ENCODE peak calls at places on chromosomes 2 and 18, in four cellular contexts. X is Peyer's patch, G is body of pancreas, C is neural crest cell. H is an unnamed sample.

GRCh38 chr2:218635719-218636118 is 23.7 kb downstream of the ZNF142 start:
- DNase-seq in X (no peak), G (no peak), C (no peak), H (no peak)

GRCh38 chr2:209523778-209524362 is 100.0 kb downstream of the MAP2 start:
- DNase-seq in X (no peak), G (no peak), C (no peak), H (no peak)

GRCh38 chr2:48110497-48110896 is 204.2 kb upstream of the FBXO11 start:
- DNase-seq in X (no peak), G (no peak), C (no peak), H (no peak)

GRCh38 chr18:2240311-2240705 is 331.0 kb downstream of the METTL4 start:
- DNase-seq in X (no peak), G (no peak), C (no peak), H (no peak)

GRCh38 chr2:40353236-40353635 is 98.7 kb downstream of the SLC8A1 start:
- DNase-seq in X (no peak), G (no peak), C (no peak), H (no peak)

GRCh38 chr2:15160201-15160600 is 400.9 kb downstream of the NBAS start:
- DNase-seq in X (no peak), G (no peak), C (no peak), H (no peak)

GRCh38 chr2:122421777-122422176 is 666.3 kb downstream of the TSN start:
- DNase-seq in X (no peak), G (no peak), C (no peak), H (no peak)

GRCh38 chr2:128477891-128478290 is 159.2 kb upstream of the HS6ST1 start:
- DNase-seq in X (no peak), G (no peak), C (no peak), H (peak)

GRCh38 chr2:176002684-176003225 is 688 bp upstream of the LNPK start:
- DNase-seq in X (peak), G (peak), C (no peak), H (peak)

GRCh38 chr2:151237422-151238012 is 24.1 kb downstream of the RBM43 start:
- DNase-seq in X (no peak), G (no peak), C (no peak), H (no peak)

GRCh38 chr2:241702155-241702404 is 241 bp downstream of the ING5 start:
- DNase-seq in X (no peak), G (no peak), C (no peak), H (no peak)

GRCh38 chr2:226652388-226652787 is 147.2 kb downstream of the IRS1 start:
- DNase-seq in X (no peak), G (no peak), C (no peak), H (no peak)

GRCh38 chr2:63553049-63553448 is 35.2 kb downstream of the WDPCP start:
- DNase-seq in X (no peak), G (no peak), C (no peak), H (no peak)

GRCh38 chr2:67858886-67859285 is 203.9 kb downstream of the C1D start:
- DNase-seq in X (no peak), G (no peak), C (no peak), H (no peak)

GRCh38 chr2:128394004-128394730 is 75.5 kb upstream of the HS6ST1 start:
- DNase-seq in X (no peak), G (peak), C (no peak), H (peak)

GRCh38 chr18:71105078-71105819 is 816.4 kb downstream of the SOCS6 start:
- DNase-seq in X (no peak), G (no peak), C (no peak), H (no peak)

GRCh38 chr2:128405467-128405900 is 86.8 kb upstream of the HS6ST1 start:
- DNase-seq in X (no peak), G (no peak), C (no peak), H (peak)

GRCh38 chr18:38019292-38019691 is 453.7 kb upstream of the CELF4 start:
- DNase-seq in X (no peak), G (no peak), C (no peak), H (no peak)

GRCh38 chr18:49476664-49477411 is 10.2 kb downstream of the C18orf32 start:
- DNase-seq in X (no peak), G (peak), C (no peak), H (peak)

GRCh38 chr2:2573658-2574293 is 242.7 kb upstream of the MYT1L start:
- DNase-seq in X (peak), G (no peak), C (no peak), H (no peak)

GRCh38 chr2:109419960-109420370 is 193.8 kb downstream of the SEPTIN10 start:
- DNase-seq in X (no peak), G (no peak), C (no peak), H (no peak)

GRCh38 chr2:40302751-40303150 is 149.1 kb downstream of the SLC8A1 start:
- DNase-seq in X (no peak), G (no peak), C (no peak), H (no peak)

GRCh38 chr2:58032751-58033055 is 13.9 kb upstream of the VRK2 start:
- DNase-seq in X (no peak), G (no peak), C (no peak), H (no peak)

GRCh38 chr18:61991836-61992235 is 99.0 kb upstream of the RNF152 start:
- DNase-seq in X (no peak), G (no peak), C (no peak), H (no peak)

GRCh38 chr2:216634317-216635148 is 1.3 kb downstream of the IGFBP2 start:
- DNase-seq in X (no peak), G (no peak), C (no peak), H (no peak)

GRCh38 chr2:108297436-108298141 is 8.9 kb downstream of the SULT1C2 start:
- DNase-seq in X (no peak), G (no peak), C (no peak), H (no peak)

GRCh38 chr18:26803643-26804042 is 61.9 kb downstream of the AQP4 start:
- DNase-seq in X (no peak), G (no peak), C (no peak), H (no peak)

GRCh38 chr18:7755753-7756475 is 188.8 kb downstream of the PTPRM start:
- DNase-seq in X (no peak), G (peak), C (no peak), H (no peak)

GRCh38 chr2:180222642-180223041 is 215.5 kb upstream of the CWC22 start:
- DNase-seq in X (no peak), G (peak), C (no peak), H (no peak)

GRCh38 chr2:68767996-68768395 is 33.4 kb downstream of the ARHGAP25 start:
- DNase-seq in X (no peak), G (no peak), C (no peak), H (no peak)

GRCh38 chr2:66561645-66562336 is 126.9 kb downstream of the MEIS1 start:
- DNase-seq in X (no peak), G (no peak), C (no peak), H (no peak)

GRCh38 chr2:124640221-124640750 is 615.2 kb downstream of the CNTNAP5 start:
- DNase-seq in X (no peak), G (no peak), C (no peak), H (no peak)

GRCh38 chr18:68925268-68925667 is 127.4 kb downstream of the CCDC102B start:
- DNase-seq in X (no peak), G (no peak), C (no peak), H (no peak)
- TF ChIP-seq CTCF in X (no peak), G (no peak), C (peak), H (peak)

DNA sequence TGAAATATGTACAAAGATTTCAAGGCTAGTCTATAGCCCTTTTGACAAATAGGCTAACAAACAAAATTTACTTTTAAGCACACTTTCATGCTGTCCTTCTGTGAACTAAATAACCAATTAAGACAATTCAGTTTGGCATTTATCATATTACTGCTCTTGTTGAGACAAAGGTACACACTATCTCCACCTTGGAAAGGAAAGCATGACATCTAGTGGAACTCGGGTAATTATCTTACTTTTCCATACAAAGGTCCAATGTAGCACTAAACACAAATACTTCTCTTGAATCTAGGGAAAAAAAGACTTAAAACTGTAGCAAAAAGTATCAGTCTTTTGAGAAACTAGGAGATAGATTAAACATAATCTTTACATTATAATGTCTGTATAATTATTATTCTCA is 125.0 kb upstream of the CD226 start:
- DNase-seq in X (no peak), G (no peak), C (no peak), H (no peak)
- TF ChIP-seq CTCF in X (no peak), G (peak), C (no peak), H (peak)

DNA sequence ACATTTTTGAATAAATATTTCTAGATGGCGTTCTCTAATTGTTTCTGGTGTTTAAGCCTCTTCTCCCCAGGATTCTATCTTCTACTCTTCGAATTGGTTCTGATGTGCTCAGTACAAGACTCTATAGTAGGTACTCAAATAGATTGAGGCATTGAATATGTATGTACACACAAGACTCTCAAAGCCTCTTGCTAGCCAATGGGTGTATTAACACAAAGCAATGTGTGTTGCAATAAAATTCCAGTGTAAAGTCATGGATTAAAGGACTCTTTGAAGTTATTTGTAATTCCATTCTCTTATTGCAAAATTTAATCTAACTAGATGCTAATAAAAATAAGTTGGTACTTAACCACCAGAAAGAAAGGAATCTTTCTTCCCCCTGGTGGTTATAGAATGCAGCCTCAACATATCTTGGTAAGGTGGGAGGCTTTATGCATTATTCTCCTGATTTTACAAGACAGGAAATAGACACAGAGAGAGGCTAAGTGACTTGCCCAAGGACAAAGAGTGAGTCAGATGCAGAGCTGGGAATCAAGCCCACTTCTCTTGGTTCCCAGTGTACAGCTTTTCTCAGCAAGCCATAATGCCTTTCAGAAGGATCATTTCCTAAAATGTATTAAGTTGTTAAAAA is 18.1 kb downstream of the LRP1B start:
- DNase-seq in X (no peak), G (no peak), C (no peak), H (no peak)
- TF ChIP-seq CTCF in X (no peak), G (no peak), C (peak), H (no peak)

DNA sequence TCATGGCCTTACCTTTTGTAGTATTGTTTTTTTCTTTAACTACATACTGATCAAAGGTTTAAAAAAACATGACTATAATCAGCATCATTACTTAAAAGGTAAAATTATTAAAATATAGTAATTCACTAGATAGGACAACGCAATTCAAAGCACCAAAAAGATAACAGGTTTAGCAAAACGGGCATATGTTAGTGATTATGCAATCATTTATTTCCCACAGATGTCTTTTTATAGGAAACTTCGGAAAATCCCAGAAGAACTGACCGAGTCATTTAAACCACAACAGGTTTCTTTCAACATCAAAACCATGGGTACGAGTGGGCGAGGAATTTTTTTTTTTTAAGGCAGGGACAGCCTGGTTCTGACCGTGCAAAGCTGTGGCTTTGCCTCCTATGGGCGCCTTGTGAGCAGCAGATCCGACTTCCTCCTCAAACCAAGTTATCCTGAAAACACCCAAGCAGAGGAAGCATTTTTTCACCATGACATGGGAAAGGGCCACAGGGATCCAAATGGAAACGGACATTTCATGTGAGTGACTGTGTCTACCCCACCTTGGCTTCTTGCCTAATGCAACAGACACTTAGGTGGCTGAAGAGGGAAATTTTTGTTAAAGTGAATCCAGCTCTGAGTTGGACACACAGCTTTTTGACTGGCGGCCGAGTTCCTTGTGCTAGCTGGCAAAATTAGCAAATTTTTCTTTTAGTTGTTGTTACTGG is 487.2 kb upstream of the ZEB2 start:
- DNase-seq in X (no peak), G (peak), C (no peak), H (no peak)
- TF ChIP-seq CTCF in X (no peak), G (no peak), C (no peak), H (no peak)

DNA sequence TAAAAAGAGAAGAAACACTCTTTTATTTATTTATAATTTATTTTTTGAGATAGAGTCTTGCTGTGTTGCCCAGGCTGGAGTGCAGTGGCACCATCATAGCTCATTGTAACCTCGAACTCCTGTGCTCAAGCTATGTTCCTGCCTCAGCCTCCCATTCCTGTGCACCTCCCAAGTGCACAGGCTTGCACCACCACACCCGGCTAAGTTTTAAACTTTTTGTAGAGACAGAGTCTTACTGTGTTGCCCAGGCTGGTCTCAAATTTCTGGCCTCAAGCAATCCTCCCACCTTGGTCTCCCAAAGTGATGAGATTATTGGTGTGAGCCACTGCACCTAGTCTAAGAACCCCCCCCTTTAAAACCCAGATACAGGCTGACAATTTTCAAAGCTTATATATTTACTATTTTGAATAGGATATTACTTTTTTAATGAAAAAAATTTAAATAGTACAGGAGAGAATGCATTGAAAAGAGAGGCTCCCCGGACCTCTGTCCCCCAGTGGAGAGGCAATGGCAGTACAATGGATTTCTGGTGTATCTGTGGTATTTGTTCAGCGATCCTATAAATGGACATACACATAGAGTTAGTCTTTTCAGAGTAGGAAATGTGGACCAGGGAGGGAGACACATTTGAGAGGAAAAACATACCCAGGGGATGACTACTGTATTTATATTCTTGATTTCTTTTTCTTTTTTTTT is 48.1 kb upstream of the CNOT11 start:
- DNase-seq in X (no peak), G (no peak), C (no peak), H (no peak)
- TF ChIP-seq CTCF in X (no peak), G (no peak), C (peak), H (peak)

DNA sequence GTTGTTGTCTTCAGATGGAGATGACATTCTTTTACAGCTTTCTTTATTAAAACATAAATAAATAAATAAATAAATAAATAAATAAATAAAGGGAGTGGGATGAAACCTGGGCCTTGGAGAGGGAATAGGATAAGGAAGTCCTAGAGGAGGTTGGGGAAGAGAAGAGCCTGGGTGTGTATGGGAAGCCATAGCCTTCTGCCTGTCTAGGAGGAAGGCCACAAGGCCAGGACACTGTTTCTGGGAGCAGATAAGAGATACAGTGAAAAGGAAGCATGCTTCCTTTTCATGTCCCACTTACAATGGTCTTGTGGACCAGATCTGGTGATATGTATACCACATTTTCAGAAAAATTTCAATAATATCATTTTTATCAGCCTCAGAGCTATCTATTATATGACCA is 6.1 kb upstream of the TDRD15 start:
- DNase-seq in X (no peak), G (no peak), C (no peak), H (no peak)
- TF ChIP-seq CTCF in X (no peak), G (no peak), C (no peak), H (no peak)

GRCh38 chr18:53796042-53796729 is 428.3 kb downstream of the MBD2 start:
- DNase-seq in X (no peak), G (no peak), C (no peak), H (no peak)
- TF ChIP-seq CTCF in X (no peak), G (no peak), C (no peak), H (no peak)

GRCh38 chr18:54218299-54218698 is 6.2 kb downstream of the MBD2 start:
- DNase-seq in X (no peak), G (no peak), C (no peak), H (no peak)

GRCh38 chr18:54224379-54225014 is at the start of gene MBD2:
- DNase-seq in X (peak), G (peak), C (peak), H (peak)

GRCh38 chr18:54223568-54224241 is 764 bp downstream of the MBD2 start:
- DNase-seq in X (peak), G (peak), C (no peak), H (peak)

GRCh38 chr18:54220406-54220805 is 4.1 kb downstream of the MBD2 start:
- DNase-seq in X (no peak), G (no peak), C (no peak), H (no peak)

DNA sequence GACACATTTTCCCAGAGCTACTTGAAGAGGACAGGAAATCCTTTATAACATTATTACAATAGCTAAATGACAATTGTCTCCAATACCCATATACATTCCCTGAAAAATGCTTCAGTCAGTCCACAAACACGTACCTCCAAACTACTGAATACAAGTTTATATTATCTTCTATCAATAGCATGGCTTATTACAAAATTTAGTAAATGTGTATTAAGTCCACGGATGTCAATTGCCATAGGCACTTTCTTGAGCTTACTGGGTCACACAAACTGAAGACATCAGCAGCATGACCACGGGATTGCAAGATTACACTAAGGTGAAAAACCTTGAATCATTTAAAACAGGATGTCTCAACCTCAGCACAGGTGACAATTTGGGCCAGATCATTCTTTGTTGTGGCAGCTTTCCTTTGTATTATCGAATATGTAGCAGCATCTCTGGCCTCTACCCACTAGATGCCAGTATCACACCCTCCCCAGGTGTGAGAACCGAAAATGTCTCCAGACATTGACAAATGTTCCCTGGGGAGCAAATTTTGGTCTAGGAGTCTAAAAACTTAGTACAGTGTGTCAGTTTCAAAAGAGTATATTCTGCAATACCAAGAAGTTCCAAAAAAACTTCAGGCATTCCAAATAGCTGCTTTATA is 1.4 kb downstream of the MBD2 start:
- DNase-seq in X (peak), G (no peak), C (no peak), H (no peak)
- TF ChIP-seq CTCF in X (no peak), G (peak), C (no peak), H (peak)

GRCh38 chr2:111667542-111668273 is 216.3 kb downstream of the ANAPC1 start:
- DNase-seq in X (no peak), G (peak), C (no peak), H (no peak)
- TF ChIP-seq CTCF in X (no peak), G (peak), C (no peak), H (peak)

H was measured in upper lobe of right lung.